ENCODE peak calls at places on chromosome 14, in ten cellular contexts. N, Y, O, D, A, C, P, B, W and M are unnamed samples.

GRCh38 chr14:81991998-81992397 is 458.3 kb upstream of the SEL1L start:
- DNase-seq in N (no peak), Y (no peak), O (no peak), D (peak; percentile 20), A (no peak), C (no peak), P (no peak), B (no peak), W (no peak), M (no peak)

GRCh38 chr14:77088645-77089044 is 9.4 kb upstream of the CIPC start:
- DNase-seq in N (no peak), Y (no peak), O (no peak), D (no peak), A (no peak), C (no peak), P (no peak), B (no peak), W (no peak), M (peak; percentile 67)

GRCh38 chr14:89910706-89911017 is 43.9 kb downstream of the EFCAB11 start:
- DNase-seq in N (no peak), Y (no peak), O (no peak), D (no peak), A (no peak), C (peak; percentile 30), P (no peak), B (no peak), W (no peak), M (no peak)

GRCh38 chr14:49992901-49993335 is 100.0 kb downstream of the ARF6 start:
- DNase-seq in N (no peak), Y (no peak), O (no peak), D (no peak), A (no peak), C (no peak), P (peak; percentile 72), B (no peak), W (no peak), M (no peak)

GRCh38 chr14:94117856-94118255 is 7.3 kb downstream of the IFI27 start:
- DNase-seq in N (no peak), Y (no peak), O (no peak), D (no peak), A (no peak), C (no peak), P (no peak), B (no peak), W (no peak), M (no peak)

GRCh38 chr14:105456736-105457703 is 17.6 kb upstream of the CRIP2 start:
- DNase-seq in N (no peak), Y (no peak), O (no peak), D (no peak), A (no peak), C (no peak), P (no peak), B (no peak), W (no peak), M (no peak)

GRCh38 chr14:24297190-24297964 is 2.2 kb downstream of the DHRS1 start:
- DNase-seq in N (no peak), Y (no peak), O (no peak), D (peak; percentile 24), A (no peak), C (peak; percentile 58), P (peak; percentile 20), B (peak; percentile 59), W (no peak), M (no peak)

GRCh38 chr14:92866181-92866752 is 56.7 kb upstream of the CHGA start:
- DNase-seq in N (no peak), Y (no peak), O (no peak), D (no peak), A (no peak), C (no peak), P (no peak), B (no peak), W (peak; percentile 19), M (no peak)

GRCh38 chr14:60753264-60754126 is 18.9 kb downstream of the MNAT1 start:
- DNase-seq in N (peak; percentile 82), Y (no peak), O (no peak), D (no peak), A (no peak), C (no peak), P (peak; percentile 66), B (no peak), W (no peak), M (no peak)

GRCh38 chr14:61280526-61281185 is 482 bp downstream of the TMEM30B start:
- DNase-seq in N (peak; percentile 80), Y (peak; percentile 22), O (peak; percentile 78), D (no peak), A (peak; percentile 89), C (peak; percentile 66), P (peak; percentile 54), B (peak; percentile 61), W (peak; percentile 73), M (peak; percentile 85)

GRCh38 chr14:102939820-102940561 is 17.5 kb downstream of the AMN start:
- DNase-seq in N (no peak), Y (no peak), O (peak; percentile 69), D (no peak), A (no peak), C (no peak), P (no peak), B (no peak), W (peak; percentile 95), M (no peak)

GRCh38 chr14:102935756-102936155 is 13.3 kb downstream of the AMN start:
- DNase-seq in N (no peak), Y (no peak), O (no peak), D (peak; percentile 42), A (no peak), C (no peak), P (no peak), B (no peak), W (no peak), M (no peak)

GRCh38 chr14:102939329-102939728 is 16.9 kb downstream of the AMN start:
- DNase-seq in N (no peak), Y (no peak), O (no peak), D (no peak), A (peak; percentile 47), C (no peak), P (no peak), B (no peak), W (no peak), M (no peak)

GRCh38 chr14:102938191-102938590 is 15.7 kb downstream of the AMN start:
- DNase-seq in N (no peak), Y (no peak), O (no peak), D (no peak), A (peak; percentile 41), C (no peak), P (no peak), B (no peak), W (no peak), M (no peak)

DNA sequence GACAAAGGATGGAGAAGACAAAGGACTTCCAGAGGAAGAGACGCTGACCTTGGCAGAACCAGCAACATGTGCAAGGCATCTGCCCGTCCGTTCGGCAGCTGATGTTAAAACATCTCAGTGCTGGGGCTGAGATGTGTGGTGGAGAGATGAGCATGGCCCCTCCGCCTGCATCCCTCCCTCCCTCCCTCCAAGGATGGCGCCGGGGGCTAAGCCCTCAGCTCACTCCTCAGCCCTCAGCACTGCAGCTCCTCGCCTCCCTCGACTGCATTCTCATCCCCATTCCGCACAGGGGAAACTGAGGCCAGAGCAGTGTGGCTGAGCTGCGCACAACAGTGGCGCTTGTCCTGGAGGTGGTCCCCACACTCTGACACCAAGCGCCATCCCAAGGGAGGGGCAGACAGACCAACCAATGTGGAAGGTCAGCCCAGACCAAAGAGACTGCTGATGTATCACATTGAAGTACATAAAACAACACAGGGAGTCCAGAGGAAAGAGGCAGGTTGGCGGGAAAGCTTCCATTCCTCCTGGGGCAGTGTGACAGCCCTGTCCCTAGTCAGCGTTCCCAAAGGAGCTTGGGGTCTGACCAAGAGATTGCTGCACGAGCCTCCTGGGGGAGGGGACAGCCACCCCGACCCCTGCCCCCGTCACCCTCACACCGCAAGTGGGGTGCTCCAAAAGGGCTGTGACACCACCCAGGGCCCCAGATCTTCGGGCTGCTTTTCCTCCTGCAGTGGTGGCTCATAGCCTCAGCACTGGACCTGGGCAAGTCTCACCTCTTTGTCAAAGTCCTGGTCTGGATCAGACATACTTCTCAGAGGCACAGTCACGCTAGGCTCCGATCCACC is 15.1 kb downstream of the AMN start:
- DNase-seq in N (no peak), Y (no peak), O (no peak), D (no peak), A (peak; percentile 24), C (no peak), P (no peak), B (no peak), W (no peak), M (no peak)
- H3K27ac ChIP-seq in N (no peak overlapping the region), Y (no peak overlapping the region), O (no peak overlapping the region), D (no peak overlapping the region), A (no peak overlapping the region), C (no peak overlapping the region), P (no peak overlapping the region), B (no peak overlapping the region), W (no peak overlapping the region), M (no peak overlapping the region)

GRCh38 chr14:104425171-104425681 is 154.3 kb upstream of the C14orf180 start:
- DNase-seq in N (no peak), Y (no peak), O (no peak), D (no peak), A (no peak), C (no peak), P (no peak), B (no peak), W (no peak), M (peak; percentile 36)
- H3K4me1 ChIP-seq in N (no peaks in the 10 kb centered on the region), Y (no peaks in the 10 kb centered on the region), O (no peaks in the 10 kb centered on the region), D (no peaks in the 10 kb centered on the region), A (no peaks in the 10 kb centered on the region), C (peaks cover 7% of the 10 kb centered on the region), P (no peaks in the 10 kb centered on the region), B (peaks cover 34% of the 10 kb centered on the region), W (no peaks in the 10 kb centered on the region), M (no peaks in the 10 kb centered on the region)

GRCh38 chr14:54692261-54692861 is 125.4 kb downstream of the SAMD4A start:
- DNase-seq in N (no peak), Y (no peak), O (no peak), D (no peak), A (no peak), C (no peak), P (no peak), B (no peak), W (no peak), M (no peak)
- H3K27ac ChIP-seq in N (no peak overlapping the region), Y (peak overlapping the region; percentile 70), O (no peak overlapping the region), D (no peak overlapping the region), A (peak overlapping the region; percentile 88), C (no peak overlapping the region), P (no peak overlapping the region), B (no peak overlapping the region), W (no peak overlapping the region), M (no peak overlapping the region)

GRCh38 chr14:68929623-68930307 is 49.3 kb downstream of the ACTN1 start:
- DNase-seq in N (no peak), Y (no peak), O (no peak), D (no peak), A (peak; percentile 9), C (no peak), P (no peak), B (no peak), W (no peak), M (no peak)

GRCh38 chr14:68931063-68931462 is 48.0 kb downstream of the ACTN1 start:
- DNase-seq in N (no peak), Y (no peak), O (no peak), D (no peak), A (peak; percentile 8), C (no peak), P (no peak), B (no peak), W (no peak), M (no peak)

GRCh38 chr14:68932219-68932618 is 46.9 kb downstream of the ACTN1 start:
- DNase-seq in N (no peak), Y (no peak), O (no peak), D (no peak), A (peak; percentile 8), C (no peak), P (peak; percentile 63), B (no peak), W (no peak), M (no peak)

GRCh38 chr14:68932686-68933085 is 46.4 kb downstream of the ACTN1 start:
- DNase-seq in N (no peak), Y (no peak), O (no peak), D (no peak), A (no peak), C (no peak), P (no peak), B (no peak), W (no peak), M (no peak)

GRCh38 chr14:68931474-68932051 is 47.5 kb downstream of the ACTN1 start:
- DNase-seq in N (no peak), Y (no peak), O (no peak), D (no peak), A (no peak), C (no peak), P (no peak), B (no peak), W (no peak), M (no peak)
- H3K4me1 ChIP-seq in N (peaks cover 4% of the 10 kb centered on the region), Y (peaks cover 7% of the 10 kb centered on the region), O (peaks cover 8% of the 10 kb centered on the region), D (no peaks in the 10 kb centered on the region), A (peaks cover 8% of the 10 kb centered on the region), C (peaks cover 17% of the 10 kb centered on the region), P (peaks cover 17% of the 10 kb centered on the region), B (peaks cover 16% of the 10 kb centered on the region), W (no peaks in the 10 kb centered on the region), M (peaks cover 20% of the 10 kb centered on the region)